ENCODE peak calls at places on chromosomes 1 and 21, in seven cellular contexts. E, K, Z, R, C, A and T are unnamed samples.

GRCh38 chr1:183983371-183984105 is 54.0 kb downstream of the COLGALT2 start:
- DNase-seq in E (no peak), K (no peak), Z (no peak), R (no peak), C (no peak), A (no peak), T (no peak)

GRCh38 chr1:224809613-224810012 is 119.9 kb upstream of the DNAH14 start:
- DNase-seq in E (no peak), K (no peak), Z (no peak), R (no peak), C (no peak), A (no peak), T (no peak)

GRCh38 chr21:46091631-46092025 is 6.3 kb upstream of the COL6A2 start:
- DNase-seq in E (no peak), K (no peak), Z (no peak), R (no peak), C (no peak), A (no peak), T (no peak)

GRCh38 chr1:25525360-25525688 is 18.1 kb upstream of the LDLRAP1 start:
- DNase-seq in E (no peak), K (no peak), Z (no peak), R (no peak), C (no peak), A (no peak), T (no peak)

GRCh38 chr1:227805606-227806197 is 9.8 kb upstream of the PRSS38 start:
- DNase-seq in E (no peak), K (no peak), Z (peak; percentile 96), R (no peak), C (no peak), A (no peak), T (no peak)

GRCh38 chr21:42850866-42851391 is 28.4 kb downstream of the WDR4 start:
- DNase-seq in E (peak; percentile 64), K (peak; percentile 91), Z (no peak), R (no peak), C (no peak), A (peak; percentile 64), T (no peak)

GRCh38 chr1:119564548-119564947 is 57.5 kb downstream of the HSD3B1 start:
- DNase-seq in E (no peak), K (no peak), Z (no peak), R (peak; percentile 20), C (no peak), A (no peak), T (no peak)

GRCh38 chr21:36863260-36863659 is 103.2 kb downstream of the HLCS start:
- DNase-seq in E (no peak), K (no peak), Z (no peak), R (no peak), C (peak; percentile 29), A (no peak), T (no peak)

GRCh38 chr1:54329337-54329954 is 76.7 kb downstream of the SSBP3 start:
- DNase-seq in E (no peak), K (no peak), Z (no peak), R (no peak), C (no peak), A (no peak), T (no peak)

GRCh38 chr1:109096110-109096509 is 5.5 kb downstream of the TMEM167B start:
- DNase-seq in E (no peak), K (no peak), Z (no peak), R (no peak), C (no peak), A (no peak), T (peak; percentile 66)

GRCh38 chr1:101371259-101371658 is 134.4 kb downstream of the S1PR1 start:
- DNase-seq in E (no peak), K (no peak), Z (peak; percentile 27), R (peak; percentile 96), C (peak; percentile 1), A (no peak), T (no peak)

GRCh38 chr1:232667781-232668101 is 37.8 kb upstream of the SIPA1L2 start:
- DNase-seq in E (no peak), K (no peak), Z (no peak), R (no peak), C (no peak), A (no peak), T (no peak)

GRCh38 chr1:32981003-32981909 is 16.6 kb upstream of the RNF19B start:
- DNase-seq in E (no peak), K (no peak), Z (no peak), R (peak; percentile 92), C (no peak), A (no peak), T (peak; percentile 81)

GRCh38 chr21:45357436-45358260 is 47.3 kb upstream of the COL18A1 start:
- DNase-seq in E (no peak), K (no peak), Z (no peak), R (no peak), C (no peak), A (no peak), T (no peak)

GRCh38 chr1:63797056-63797726 is 23.4 kb downstream of the ROR1 start:
- DNase-seq in E (no peak), K (no peak), Z (no peak), R (no peak), C (peak; percentile 9), A (no peak), T (no peak)

GRCh38 chr1:43388613-43389012 is 987 bp downstream of the MED8 start:
- DNase-seq in E (no peak), K (no peak), Z (no peak), R (no peak), C (no peak), A (no peak), T (no peak)

GRCh38 chr21:37463083-37463780 is 96.7 kb downstream of the DYRK1A start:
- DNase-seq in E (peak; percentile 51), K (no peak), Z (peak; percentile 37), R (peak; percentile 12), C (peak; percentile 32), A (peak; percentile 33), T (no peak)

GRCh38 chr1:95002657-95003432 is 69.9 kb downstream of the ALG14 start:
- DNase-seq in E (no peak), K (no peak), Z (no peak), R (no peak), C (peak; percentile 31), A (peak; percentile 54), T (peak; percentile 68)

GRCh38 chr1:150121236-150121862 is 28.4 kb upstream of the PLEKHO1 start:
- DNase-seq in E (no peak), K (no peak), Z (no peak), R (no peak), C (no peak), A (no peak), T (no peak)

GRCh38 chr1:51988254-51988653 is 2.2 kb downstream of the RAB3B start:
- DNase-seq in E (no peak), K (no peak), Z (no peak), R (no peak), C (no peak), A (no peak), T (no peak)

GRCh38 chr1:98028800-98029199 is 108.0 kb upstream of the DPYD start:
- DNase-seq in E (no peak), K (no peak), Z (no peak), R (no peak), C (no peak), A (no peak), T (no peak)
- TF ChIP-seq JUND in E (no peak), K (no peak), Z (no peak), R (no peak), C (no peak), A (peak; percentile 51), T (no peak)

GRCh38 chr1:182193908-182194550 is 132.5 kb upstream of the ZNF648 start:
- DNase-seq in E (no peak), K (no peak), Z (no peak), R (no peak), C (no peak), A (no peak), T (no peak)

GRCh38 chr1:182192215-182192614 is 130.7 kb upstream of the ZNF648 start:
- DNase-seq in E (no peak), K (no peak), Z (no peak), R (no peak), C (no peak), A (no peak), T (no peak)

GRCh38 chr1:182195733-182196132 is 134.2 kb upstream of the ZNF648 start:
- DNase-seq in E (no peak), K (no peak), Z (no peak), R (no peak), C (no peak), A (no peak), T (no peak)

GRCh38 chr1:182189535-182190066 is 128.1 kb upstream of the ZNF648 start:
- DNase-seq in E (no peak), K (no peak), Z (no peak), R (no peak), C (no peak), A (no peak), T (no peak)

GRCh38 chr1:182191716-182192115 is 130.2 kb upstream of the ZNF648 start:
- DNase-seq in E (no peak), K (no peak), Z (no peak), R (no peak), C (no peak), A (no peak), T (no peak)
- TF ChIP-seq JUND in E (no peak), K (no peak), Z (no peak), R (no peak), C (no peak), A (no peak), T (no peak)

GRCh38 chr1:205477121-205477758 is 21.4 kb upstream of the BLACAT1 start:
- DNase-seq in E (no peak), K (peak; percentile 69), Z (no peak), R (no peak), C (no peak), A (peak; percentile 46), T (no peak)
- TF ChIP-seq JUND in E (no peak), K (no peak), Z (no peak), R (no peak), C (no peak), A (no peak), T (no peak)

DNA sequence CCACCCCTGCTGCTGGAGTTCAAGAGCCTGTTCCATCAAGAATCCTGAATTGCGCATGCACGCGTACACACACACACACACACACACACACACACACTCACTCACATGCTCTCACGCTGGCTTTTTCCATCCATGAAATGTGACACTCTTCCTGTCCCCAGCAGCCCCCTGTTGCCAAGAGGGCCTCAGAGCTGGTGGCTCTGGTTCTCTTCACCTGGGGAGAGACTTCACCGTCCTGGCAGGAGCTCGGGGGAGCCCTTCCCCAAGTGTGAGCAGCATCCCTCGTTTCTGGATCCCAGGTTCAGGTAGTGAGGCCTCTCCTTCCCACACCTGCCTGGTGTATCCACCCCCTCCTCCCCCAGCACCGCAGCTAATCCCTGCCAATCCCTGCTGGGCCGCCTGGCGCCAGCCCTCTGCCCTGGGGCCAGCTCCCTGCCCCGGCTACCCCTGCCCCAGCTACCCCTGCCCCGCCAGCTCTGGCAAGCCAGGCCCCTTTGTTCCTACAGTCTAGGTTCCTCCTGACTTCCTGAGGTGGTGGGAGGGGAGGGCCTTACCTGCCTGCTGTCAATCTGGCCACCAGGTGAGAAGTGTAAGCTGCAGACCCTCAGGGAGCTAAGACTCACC is 10.0 kb downstream of the PLOD1 start:
- DNase-seq in E (no peak), K (peak; percentile 71), Z (no peak), R (no peak), C (no peak), A (peak; percentile 50), T (no peak)
- TF ChIP-seq JUND in E (no peak), K (no peak), Z (no peak), R (no peak), C (no peak), A (no peak), T (no peak)